ENCODE peak calls at places on chromosomes 11 and 22, in five cellular contexts. H is HepG2, B is NB4, T is transverse colon, U is upper lobe of left lung. J is an unnamed sample.

GRCh38 chr11:83938148-83938547 is 652.0 kb upstream of the CCDC90B start:
- DNase-seq in B (no peak), U (no peak), T (no peak), H (no peak), J (no peak)

GRCh38 chr11:1830500-1831223 is 4.1 kb upstream of the SYT8 start:
- DNase-seq in H (peak), U (peak), T (peak), B (no peak), J (no peak)

GRCh38 chr22:38403806-38404205 is 51.2 kb downstream of the KCNJ4 start:
- DNase-seq in U (no peak), B (no peak), H (no peak), T (no peak), J (no peak)

GRCh38 chr22:19827341-19828034 is 27.2 kb downstream of the GNB1L start:
- DNase-seq in U (no peak), T (no peak), H (no peak), B (no peak), J (no peak)

GRCh38 chr11:10680956-10681487 is 12.5 kb downstream of the IRAG1 start:
- DNase-seq in B (no peak), H (no peak), T (no peak), U (no peak), J (no peak)

GRCh38 chr11:77205467-77206263 is 77.6 kb downstream of the MYO7A start:
- DNase-seq in H (no peak), B (no peak), U (peak), T (no peak), J (no peak)

GRCh38 chr11:48148749-48149148 is 67.9 kb upstream of the OR4B1 start:
- DNase-seq in H (no peak), U (no peak), B (no peak), T (no peak), J (no peak)

GRCh38 chr11:33151411-33151810 is 9.9 kb downstream of the CSTF3 start:
- DNase-seq in T (no peak), U (no peak), B (no peak), H (no peak), J (no peak)

GRCh38 chr11:110812334-110812733 is 100.1 kb upstream of the ARHGAP20 start:
- DNase-seq in T (no peak), U (no peak), B (no peak), H (no peak), J (no peak)

GRCh38 chr11:117930668-117931330 is 1.6 kb upstream of the TMPRSS13 start:
- DNase-seq in B (no peak), H (no peak), U (no peak), T (no peak), J (no peak)

GRCh38 chr22:47114813-47115517 is 352.5 kb downstream of the TBC1D22A start:
- DNase-seq in T (no peak), B (no peak), H (no peak), U (no peak), J (no peak)

GRCh38 chr22:49880281-49880680 is 26.6 kb downstream of the ZBED4 start:
- DNase-seq in H (no peak), T (peak), B (peak), U (no peak), J (no peak)

GRCh38 chr22:43992331-43992821 is 31.7 kb upstream of the PARVB start:
- DNase-seq in H (no peak), B (no peak), U (no peak), T (no peak), J (no peak)

GRCh38 chr11:83691387-83692088 is 405.4 kb upstream of the CCDC90B start:
- DNase-seq in B (no peak), U (no peak), H (no peak), T (no peak), J (peak)

GRCh38 chr11:34552270-34552669 is 38.7 kb upstream of the ELF5 start:
- DNase-seq in T (no peak), U (no peak), H (no peak), B (peak), J (no peak)

GRCh38 chr11:122861631-122862030 is 20.9 kb upstream of the JHY start:
- DNase-seq in B (no peak), H (no peak), T (no peak), U (no peak), J (no peak)

GRCh38 chr22:28345304-28345703 is 334.3 kb downstream of the TTC28 start:
- DNase-seq in T (no peak), B (no peak), H (no peak), U (no peak), J (peak)

GRCh38 chr11:12306830-12307229 is 70.5 kb upstream of the PARVA start:
- DNase-seq in U (no peak), B (no peak), H (no peak), T (no peak), J (no peak)

GRCh38 chr11:72220696-72221363 is 3.7 kb upstream of the INPPL1 start:
- DNase-seq in B (no peak), U (no peak), H (no peak), T (no peak), J (no peak)

GRCh38 chr22:49297871-49298721 is 529.6 kb downstream of the BRD1 start:
- DNase-seq in B (no peak), H (no peak), T (no peak), U (peak), J (no peak)

GRCh38 chr11:76329084-76329648 is 51.8 kb downstream of the THAP12 start:
- DNase-seq in U (no peak), B (no peak), T (no peak), H (peak), J (no peak)

GRCh38 chr11:86483591-86484163 is 109.0 kb downstream of the CCDC81 start:
- DNase-seq in B (no peak), H (no peak), U (no peak), T (no peak), J (peak)

GRCh38 chr11:22769081-22769480 is 60.5 kb downstream of the SVIP start:
- DNase-seq in U (no peak), B (no peak), H (no peak), T (no peak), J (no peak)

GRCh38 chr22:23001463-23001862 is 68.9 kb upstream of the GNAZ start:
- DNase-seq in U (no peak), H (no peak), B (no peak), T (no peak), J (no peak)

GRCh38 chr22:42743501-42743991 is 22.9 kb upstream of the A4GALT start:
- DNase-seq in H (peak), U (peak), B (no peak), T (peak), J (peak)

GRCh38 chr11:59756845-59757244 is 1.7 kb downstream of the STX3 start:
- DNase-seq in H (no peak), B (peak), U (no peak), T (peak), J (peak)

GRCh38 chr22:32531955-32532818 is 57.6 kb downstream of the FBXO7 start:
- DNase-seq in B (peak), T (peak), U (peak), H (peak), J (peak)

GRCh38 chr11:65436412-65437032 is 13.9 kb downstream of the NEAT1 start:
- DNase-seq in H (no peak), U (no peak), B (no peak), T (peak), J (no peak)
- TF ChIP-seq POLR2A in H (peak), U (no peak), B (no peak), T (no peak), J (no peak)

GRCh38 chr11:60912851-60913550 is 957 bp upstream of the TMEM109 start:
- DNase-seq in U (peak), H (no peak), T (no peak), B (no peak), J (no peak)

GRCh38 chr11:60914620-60915249 is 777 bp downstream of the TMEM109 start:
- DNase-seq in T (peak), H (no peak), B (peak), U (no peak), J (peak)

GRCh38 chr11:60912223-60912850 is 1.6 kb upstream of the TMEM109 start:
- DNase-seq in H (no peak), T (no peak), B (no peak), U (no peak), J (no peak)

GRCh38 chr11:60915250-60915914 is 1.4 kb downstream of the TMEM109 start:
- DNase-seq in U (no peak), T (peak), B (peak), H (no peak), J (no peak)

DNA sequence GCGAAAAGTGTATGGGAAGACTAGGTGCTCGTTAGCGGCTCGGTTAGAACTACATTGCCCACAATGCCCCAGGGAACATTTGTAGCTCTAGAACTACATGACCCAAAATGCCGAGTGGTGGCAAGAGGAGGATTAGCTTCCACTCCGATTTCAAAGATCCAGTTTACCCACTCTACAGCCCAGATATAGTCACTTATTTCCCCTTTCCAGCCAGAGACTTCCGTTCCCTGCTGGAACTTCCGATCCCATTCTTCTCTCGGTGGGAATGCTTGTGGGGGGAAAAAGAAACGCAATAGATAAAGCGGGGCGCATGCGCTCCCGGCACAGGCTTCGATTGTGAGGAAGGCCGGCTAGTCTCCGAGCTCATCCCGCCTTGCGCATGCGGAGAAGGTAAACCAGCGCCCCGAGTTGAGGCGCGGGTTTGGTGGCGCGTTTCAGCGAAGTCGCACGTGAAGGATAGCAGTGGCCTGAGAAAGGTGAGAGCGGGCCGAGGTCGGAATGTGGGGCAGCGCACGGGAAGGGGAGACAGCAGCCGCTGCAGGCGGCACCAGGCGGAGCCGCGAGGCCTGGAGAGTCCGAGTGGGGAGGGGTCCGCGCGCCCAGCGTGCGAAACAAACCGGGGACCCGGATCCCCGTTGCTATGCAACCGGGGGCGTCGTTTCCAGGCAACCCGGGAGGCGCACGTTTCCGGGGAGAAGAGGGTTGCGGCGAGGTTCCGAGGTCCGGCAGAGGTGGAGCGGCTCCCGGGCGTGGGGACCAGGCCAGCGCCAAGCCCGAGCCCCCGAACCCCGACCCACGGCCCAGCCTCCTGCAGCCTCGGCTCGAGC is at the start of gene TMEM109:
- DNase-seq in T (peak), B (peak), H (peak), U (peak), J (peak)
- TF ChIP-seq POLR2A in T (peak), B (peak), H (no peak), U (peak), J (peak)

DNA sequence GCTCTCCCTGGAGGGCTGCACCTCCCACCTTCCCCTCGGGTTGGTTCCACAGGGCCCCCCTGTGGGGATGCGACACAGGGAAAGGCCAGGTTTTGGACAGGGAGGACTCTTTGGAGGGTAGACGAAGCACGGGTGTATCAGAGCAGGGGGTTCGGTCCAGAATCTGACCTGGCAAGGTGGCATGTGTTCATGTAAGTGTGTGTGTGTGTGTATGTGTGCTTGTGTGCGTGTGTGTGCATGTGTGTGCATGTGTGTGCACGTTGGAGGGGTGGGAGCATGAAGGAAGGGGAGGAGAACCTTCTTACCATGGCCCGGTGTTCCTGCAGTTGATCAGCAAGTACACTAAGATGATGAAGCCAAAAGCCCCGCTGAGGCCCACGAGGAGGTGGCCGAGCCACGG is 14.7 kb downstream of the IL2RB start:
- DNase-seq in T (no peak), H (no peak), B (no peak), U (no peak), J (no peak)
- TF ChIP-seq POLR2A in T (no peak), H (no peak), B (no peak), U (no peak), J (no peak)

DNA sequence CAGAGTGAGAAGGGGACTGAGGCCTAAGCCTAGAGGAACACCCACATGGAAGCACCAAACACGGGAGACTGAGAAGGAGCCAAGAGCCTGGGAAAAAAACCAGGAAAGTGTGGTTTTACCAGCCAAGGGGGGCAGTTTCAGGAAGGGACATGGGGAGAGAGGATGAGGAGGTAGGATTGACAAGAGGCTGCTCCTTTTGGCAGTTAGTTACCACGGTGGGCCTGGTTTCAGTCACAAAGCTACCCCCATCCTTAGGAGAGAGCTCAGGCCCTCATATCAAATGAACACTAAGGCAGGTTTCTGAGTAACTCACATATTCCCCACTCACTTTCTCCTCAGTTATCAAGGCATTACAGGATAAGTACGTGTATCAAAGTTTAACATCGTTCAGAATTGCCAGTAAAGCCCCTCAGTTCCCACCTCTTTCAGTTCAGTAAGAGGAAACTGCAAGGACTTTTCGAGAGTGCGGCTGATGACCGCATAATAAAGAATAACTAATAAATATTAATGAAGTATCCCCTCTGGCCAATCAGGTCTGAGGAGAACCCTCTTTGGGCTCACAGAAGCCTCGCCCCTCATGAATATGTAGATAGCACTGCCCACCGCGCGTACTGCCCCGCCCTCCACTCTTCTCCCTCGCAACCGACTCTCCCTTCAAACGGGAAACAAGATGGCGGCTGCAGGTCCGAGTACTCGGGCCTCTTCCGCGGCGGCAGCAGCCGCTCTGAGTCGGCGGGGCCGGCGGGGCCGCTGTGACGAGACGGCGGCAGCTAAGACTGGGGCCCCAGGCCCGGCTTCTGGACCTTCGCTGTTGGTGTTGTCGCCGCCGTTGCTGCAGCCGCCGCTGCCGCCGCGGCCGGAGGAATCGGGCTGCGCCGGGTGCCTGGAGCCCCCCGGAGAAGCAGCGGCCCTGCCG is at the start of gene RNF169:
- DNase-seq in H (peak), U (peak), T (peak), B (peak), J (peak)
- TF ChIP-seq POLR2A in H (peak), U (peak), T (peak), B (peak), J (peak)

GRCh38 chr11:113689711-113690618 is 16.1 kb downstream of the TMPRSS5 start:
- DNase-seq in T (no peak), B (no peak), U (peak), H (no peak), J (no peak)

GRCh38 chr11:113694390-113694789 is 11.7 kb downstream of the TMPRSS5 start:
- DNase-seq in B (no peak), U (peak), H (no peak), T (no peak), J (no peak)

GRCh38 chr11:113695207-113695606 is 10.9 kb downstream of the TMPRSS5 start:
- DNase-seq in B (no peak), T (no peak), H (no peak), U (no peak), J (no peak)

GRCh38 chr11:113693030-113693429 is 13.1 kb downstream of the TMPRSS5 start:
- DNase-seq in H (no peak), T (no peak), U (peak), B (no peak), J (no peak)

DNA sequence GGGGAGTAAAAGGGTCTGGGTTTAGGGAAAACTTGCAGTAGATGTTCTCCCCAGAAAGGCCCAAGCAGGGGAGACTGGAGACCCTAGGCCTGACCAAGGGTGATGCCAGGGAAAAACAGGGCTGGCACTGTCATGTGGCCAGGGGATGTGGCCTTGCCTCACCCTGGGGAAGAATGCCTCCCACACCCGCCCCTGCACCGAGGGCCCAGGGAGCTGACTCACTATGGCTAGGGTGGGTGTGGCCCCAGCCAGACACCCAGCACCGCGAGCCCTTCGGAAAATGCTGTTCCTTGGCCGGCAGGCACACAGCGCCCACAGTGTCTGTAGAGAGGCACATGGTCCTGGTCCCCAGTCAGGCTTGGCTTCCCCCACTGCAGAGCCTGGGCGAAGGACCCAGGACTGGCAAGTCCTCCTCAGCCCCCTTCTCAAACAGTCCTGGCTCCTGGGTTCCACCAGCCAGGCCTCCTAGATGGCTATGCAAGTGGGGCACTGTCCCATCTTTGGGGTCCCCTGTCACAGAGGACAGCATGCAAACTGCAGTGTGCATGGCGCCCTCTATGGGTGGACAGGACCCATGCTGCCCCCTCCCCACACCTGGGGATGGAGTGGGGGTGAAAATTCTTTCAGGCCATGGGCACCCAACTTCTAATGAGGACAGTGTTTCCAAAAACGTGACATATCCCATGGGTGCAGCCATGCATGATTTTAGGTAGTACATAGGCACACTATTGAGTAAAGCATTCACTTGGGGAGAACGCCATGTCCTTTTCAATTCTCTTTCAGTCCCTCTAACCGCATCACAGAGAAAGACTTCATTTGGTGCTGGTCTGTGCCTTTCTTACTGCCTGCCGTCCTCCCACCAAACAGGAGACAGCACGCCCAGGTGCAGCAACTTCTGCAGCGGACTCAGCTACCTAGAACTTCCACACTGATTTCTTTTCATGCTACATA is 15.2 kb downstream of the TMPRSS5 start:
- DNase-seq in H (peak), B (peak), U (peak), T (peak), J (no peak)
- TF ChIP-seq POLR2A in H (no peak), B (no peak), U (no peak), T (no peak), J (no peak)

GRCh38 chr11:94002226-94002625 is 18.9 kb upstream of the HEPHL1 start:
- DNase-seq in T (no peak), H (no peak), U (no peak), B (no peak), J (no peak)

GRCh38 chr11:94011478-94011877 is 9.7 kb upstream of the HEPHL1 start:
- DNase-seq in B (no peak), U (no peak), T (no peak), H (no peak), J (no peak)

GRCh38 chr11:94007426-94007825 is 13.7 kb upstream of the HEPHL1 start:
- DNase-seq in B (no peak), U (no peak), T (no peak), H (no peak), J (no peak)

GRCh38 chr11:94010136-94010535 is 11.0 kb upstream of the HEPHL1 start:
- DNase-seq in B (no peak), H (no peak), U (no peak), T (no peak), J (no peak)

DNA sequence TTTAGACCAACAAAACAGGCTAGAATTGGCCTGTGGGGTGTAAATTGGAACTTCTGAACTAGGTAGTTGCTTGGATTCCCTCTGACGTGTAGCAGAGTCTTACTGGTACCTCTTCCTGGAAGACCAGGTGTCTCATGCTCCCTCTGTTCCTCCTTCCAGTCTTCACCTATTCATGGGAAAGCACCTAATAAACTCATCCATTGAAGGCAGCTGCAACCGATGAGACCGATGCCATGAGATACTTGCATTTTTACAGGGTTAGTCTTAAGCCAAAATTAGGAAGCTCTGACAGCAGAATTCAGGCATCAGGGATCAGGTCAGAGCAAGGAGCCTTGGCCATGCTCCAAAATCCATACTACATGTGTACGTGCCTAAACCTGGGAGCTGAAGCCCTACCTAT is 13.2 kb upstream of the HEPHL1 start:
- DNase-seq in H (no peak), U (no peak), B (no peak), T (no peak), J (no peak)
- TF ChIP-seq POLR2A in H (no peak), U (no peak), B (no peak), T (no peak), J (no peak)

GRCh38 chr11:126282742-126283591 is at the start of gene TIRAP:
- DNase-seq in B (peak), U (peak), H (peak), T (peak), J (peak)
- TF ChIP-seq POLR2A in B (peak), U (no peak), H (peak), T (peak), J (no peak)